ENCODE peak calls at places on chromosome 21, in five cellular contexts. One of them, this sample, is unnamed. For H3K4me1, the result is how much of the 10 kb centered on the place peaks cover.

GRCh38 chr21:39386194-39386593 is 37.3 kb upstream of the HMGN1 start:
- DNase-seq in IMR-90: no peak
- DNase-seq in A549: no peak
- DNase-seq in breast epithelium: no peak
- DNase-seq in esophagus squamous epithelium: no peak
- DNase-seq in this sample: no peak

GRCh38 chr21:15967661-15968060 is 237.9 kb downstream of the USP25 start:
- DNase-seq in A549: no peak
- DNase-seq in IMR-90: peak
- DNase-seq in esophagus squamous epithelium: no peak
- DNase-seq in breast epithelium: no peak
- DNase-seq in this sample: no peak

GRCh38 chr21:37166733-37167132 is 93.7 kb downstream of the TTC3 start:
- DNase-seq in A549: peak
- DNase-seq in esophagus squamous epithelium: no peak
- DNase-seq in IMR-90: no peak
- DNase-seq in breast epithelium: no peak
- DNase-seq in this sample: no peak

GRCh38 chr21:14901482-14901958 is 163.3 kb downstream of the NRIP1 start:
- DNase-seq in breast epithelium: no peak
- DNase-seq in IMR-90: peak
- DNase-seq in esophagus squamous epithelium: no peak
- DNase-seq in A549: no peak
- DNase-seq in this sample: no peak

GRCh38 chr21:26320541-26320940 is 150.0 kb upstream of the APP start:
- DNase-seq in IMR-90: no peak
- DNase-seq in esophagus squamous epithelium: no peak
- DNase-seq in A549: no peak
- DNase-seq in breast epithelium: no peak
- DNase-seq in this sample: no peak

GRCh38 chr21:38140192-38140905 is 116.4 kb upstream of the KCNJ15 start:
- DNase-seq in IMR-90: peak
- DNase-seq in A549: peak
- DNase-seq in esophagus squamous epithelium: no peak
- DNase-seq in breast epithelium: no peak
- DNase-seq in this sample: no peak

GRCh38 chr21:37636152-37636860 is 269.7 kb downstream of the DYRK1A start:
- DNase-seq in IMR-90: peak
- DNase-seq in breast epithelium: no peak
- DNase-seq in A549: peak
- DNase-seq in esophagus squamous epithelium: no peak
- DNase-seq in this sample: peak

GRCh38 chr21:37682908-37683307 is 233.3 kb downstream of the KCNJ6 start:
- DNase-seq in esophagus squamous epithelium: no peak
- DNase-seq in breast epithelium: no peak
- DNase-seq in IMR-90: no peak
- DNase-seq in A549: no peak
- DNase-seq in this sample: no peak

GRCh38 chr21:46071082-46071481 is 26.8 kb upstream of the COL6A2 start:
- DNase-seq in A549: no peak
- DNase-seq in IMR-90: no peak
- DNase-seq in esophagus squamous epithelium: no peak
- DNase-seq in breast epithelium: peak
- DNase-seq in this sample: peak

GRCh38 chr21:26840912-26841311 is 4.3 kb downstream of the ADAMTS1 start:
- DNase-seq in breast epithelium: no peak
- DNase-seq in A549: peak
- DNase-seq in IMR-90: peak
- DNase-seq in esophagus squamous epithelium: no peak
- DNase-seq in this sample: no peak

GRCh38 chr21:45643021-45643980 is at the start of gene PCBP3:
- DNase-seq in esophagus squamous epithelium: peak
- DNase-seq in IMR-90: peak
- DNase-seq in breast epithelium: peak
- DNase-seq in A549: peak
- DNase-seq in this sample: peak

GRCh38 chr21:44875341-44875740 is 1.9 kb upstream of the PTTG1IP start:
- DNase-seq in breast epithelium: no peak
- DNase-seq in A549: peak
- DNase-seq in esophagus squamous epithelium: no peak
- DNase-seq in IMR-90: peak
- DNase-seq in this sample: no peak

GRCh38 chr21:39634507-39634906 is 21.8 kb downstream of the B3GALT5 start:
- DNase-seq in breast epithelium: no peak
- DNase-seq in A549: no peak
- DNase-seq in IMR-90: no peak
- DNase-seq in esophagus squamous epithelium: no peak
- DNase-seq in this sample: no peak

GRCh38 chr21:39071623-39072214 is 111.5 kb downstream of the PSMG1 start:
- DNase-seq in A549: no peak
- DNase-seq in breast epithelium: no peak
- DNase-seq in esophagus squamous epithelium: no peak
- DNase-seq in IMR-90: peak
- DNase-seq in this sample: no peak

GRCh38 chr21:25578070-25578961 is 29.0 kb downstream of the MRPL39 start:
- DNase-seq in esophagus squamous epithelium: no peak
- DNase-seq in IMR-90: peak
- DNase-seq in breast epithelium: no peak
- DNase-seq in A549: no peak
- DNase-seq in this sample: no peak

GRCh38 chr21:42737969-42738590 is 84.7 kb downstream of the PDE9A start:
- DNase-seq in breast epithelium: peak
- DNase-seq in IMR-90: no peak
- DNase-seq in esophagus squamous epithelium: no peak
- DNase-seq in A549: no peak
- DNase-seq in this sample: no peak

GRCh38 chr21:27647921-27648320 is 681.0 kb upstream of the ADAMTS5 start:
- DNase-seq in A549: no peak
- DNase-seq in breast epithelium: no peak
- DNase-seq in esophagus squamous epithelium: no peak
- DNase-seq in IMR-90: no peak
- DNase-seq in this sample: no peak

GRCh38 chr21:24395320-24395933 is 1211.9 kb downstream of the MRPL39 start:
- DNase-seq in breast epithelium: no peak
- DNase-seq in esophagus squamous epithelium: no peak
- DNase-seq in IMR-90: peak
- DNase-seq in A549: no peak
- DNase-seq in this sample: no peak

GRCh38 chr21:26169611-26170470 is 729 bp downstream of the APP start:
- DNase-seq in A549: peak
- DNase-seq in breast epithelium: peak
- DNase-seq in IMR-90: peak
- DNase-seq in esophagus squamous epithelium: no peak
- DNase-seq in this sample: no peak

GRCh38 chr21:20661221-20661620 is 337.0 kb upstream of the NCAM2 start:
- DNase-seq in breast epithelium: no peak
- DNase-seq in A549: no peak
- DNase-seq in esophagus squamous epithelium: no peak
- DNase-seq in IMR-90: no peak
- DNase-seq in this sample: no peak

GRCh38 chr21:26055841-26056264 is 114.7 kb downstream of the APP start:
- DNase-seq in IMR-90: no peak
- DNase-seq in breast epithelium: no peak
- DNase-seq in esophagus squamous epithelium: no peak
- DNase-seq in A549: no peak
- DNase-seq in this sample: no peak

GRCh38 chr21:15141236-15141970 is 76.6 kb upstream of the NRIP1 start:
- DNase-seq in A549: peak
- DNase-seq in IMR-90: no peak
- DNase-seq in breast epithelium: no peak
- DNase-seq in esophagus squamous epithelium: no peak
- DNase-seq in this sample: no peak

GRCh38 chr21:27339902-27340301 is 373.0 kb upstream of the ADAMTS5 start:
- DNase-seq in esophagus squamous epithelium: no peak
- DNase-seq in IMR-90: peak
- DNase-seq in breast epithelium: no peak
- DNase-seq in A549: no peak
- DNase-seq in this sample: no peak

GRCh38 chr21:31132574-31133242 is 94.4 kb upstream of the KRTAP19-8 start:
- DNase-seq in breast epithelium: no peak
- DNase-seq in A549: no peak
- DNase-seq in IMR-90: peak
- DNase-seq in esophagus squamous epithelium: no peak
- DNase-seq in this sample: no peak

GRCh38 chr21:31257265-31257664 is 86.8 kb downstream of the TIAM1 start:
- DNase-seq in A549: no peak
- DNase-seq in IMR-90: no peak
- DNase-seq in breast epithelium: no peak
- DNase-seq in esophagus squamous epithelium: no peak
- DNase-seq in this sample: no peak

GRCh38 chr21:32569261-32570230 is 15.8 kb downstream of the TCP10L start:
- DNase-seq in esophagus squamous epithelium: no peak
- DNase-seq in breast epithelium: peak
- DNase-seq in A549: peak
- DNase-seq in IMR-90: peak
- DNase-seq in this sample: no peak

GRCh38 chr21:18522181-18522771 is 118.7 kb upstream of the TMPRSS15 start:
- DNase-seq in breast epithelium: no peak
- DNase-seq in esophagus squamous epithelium: no peak
- DNase-seq in A549: no peak
- DNase-seq in IMR-90: no peak
- DNase-seq in this sample: no peak

GRCh38 chr21:20004353-20004752 is 993.9 kb upstream of the NCAM2 start:
- DNase-seq in IMR-90: no peak
- DNase-seq in breast epithelium: no peak
- DNase-seq in A549: no peak
- DNase-seq in esophagus squamous epithelium: no peak
- DNase-seq in this sample: no peak

GRCh38 chr21:36429672-36430546 is 44.7 kb downstream of the CHAF1B start:
- DNase-seq in IMR-90: peak
- DNase-seq in esophagus squamous epithelium: peak
- DNase-seq in breast epithelium: no peak
- DNase-seq in A549: peak
- DNase-seq in this sample: no peak

GRCh38 chr21:25638634-25639166 is 358 bp upstream of the JAM2 start:
- DNase-seq in esophagus squamous epithelium: no peak
- DNase-seq in IMR-90: peak
- DNase-seq in breast epithelium: no peak
- DNase-seq in A549: no peak
- DNase-seq in this sample: no peak

DNA sequence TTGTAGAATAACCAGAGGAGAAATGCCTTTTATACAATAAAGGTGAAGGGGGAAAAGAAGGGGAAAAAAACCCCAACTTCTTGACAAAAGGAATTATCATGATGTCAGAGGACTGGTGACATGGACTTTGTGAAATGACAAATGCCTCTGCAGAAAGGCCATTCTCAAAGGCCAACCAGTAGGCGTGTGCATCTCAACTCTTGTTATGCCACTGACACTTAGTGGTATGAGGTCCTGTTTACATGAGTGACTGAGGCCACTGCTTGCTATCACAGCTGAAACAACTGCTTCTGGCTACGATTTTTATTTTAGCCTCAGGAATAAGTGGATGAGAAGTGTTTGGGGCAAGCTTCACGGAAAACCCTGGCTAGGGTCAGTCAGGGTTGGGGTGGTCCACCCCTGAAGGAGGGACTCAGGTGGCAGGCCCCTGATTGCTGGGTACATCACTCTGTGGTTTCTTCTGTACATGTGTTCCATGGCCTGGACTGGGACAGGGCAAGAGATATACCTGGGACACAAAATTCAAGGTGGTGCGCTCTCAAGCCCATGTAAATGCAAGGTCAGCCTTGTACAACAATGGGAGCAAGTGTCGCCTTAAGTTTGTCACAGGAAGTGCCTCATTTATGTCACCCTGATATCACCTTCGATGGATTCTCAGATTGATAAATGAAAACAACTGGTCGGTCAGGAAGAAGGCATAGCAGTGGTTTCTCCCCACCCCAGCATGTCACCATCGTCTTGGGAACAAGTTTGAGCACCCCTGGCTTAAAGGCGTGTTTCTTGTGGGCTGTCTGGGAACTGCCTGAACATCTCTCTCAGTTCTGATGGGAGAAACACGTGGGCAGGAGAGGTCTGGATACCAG is 12.3 kb downstream of the RUNX1 start:
- DNase-seq in A549: no peak
- DNase-seq in esophagus squamous epithelium: no peak
- DNase-seq in IMR-90: no peak
- DNase-seq in breast epithelium: no peak
- DNase-seq in this sample: no peak
- H3K4me1 ChIP-seq in A549: under half
- H3K4me1 ChIP-seq in esophagus squamous epithelium: under half
- H3K4me1 ChIP-seq in IMR-90: under half
- H3K4me1 ChIP-seq in breast epithelium: under half
- H3K4me1 ChIP-seq in this sample: under half

DNA sequence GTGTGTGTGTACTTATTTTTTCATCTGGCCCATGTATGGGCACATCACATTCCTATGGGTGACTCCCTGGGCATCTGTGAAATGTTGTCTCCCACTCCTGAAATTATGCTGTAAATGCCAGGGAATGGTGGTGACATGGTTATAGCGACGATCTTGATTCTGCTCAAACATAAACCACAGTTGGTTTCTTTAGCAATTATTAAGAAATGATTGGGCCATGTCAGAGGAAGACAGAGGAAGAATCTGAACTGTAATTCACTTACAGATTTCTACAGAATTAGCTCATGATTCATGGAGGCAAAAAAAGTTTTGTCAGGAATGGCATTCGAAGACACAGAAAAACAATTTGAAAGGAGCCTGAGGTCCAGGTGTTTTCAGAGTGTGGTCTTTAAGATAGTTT is 25.8 kb upstream of the KCNE1 start:
- DNase-seq in breast epithelium: no peak
- DNase-seq in A549: no peak
- DNase-seq in IMR-90: peak
- DNase-seq in esophagus squamous epithelium: no peak
- DNase-seq in this sample: no peak
- TF ChIP-seq POLR2A in breast epithelium: no peak
- TF ChIP-seq POLR2A in A549: no peak
- TF ChIP-seq POLR2A in IMR-90: no peak
- TF ChIP-seq POLR2A in esophagus squamous epithelium: no peak
- TF ChIP-seq POLR2A in this sample: no peak

GRCh38 chr21:41716756-41717155 is 50.1 kb downstream of the RIPK4 start:
- DNase-seq in breast epithelium: no peak
- DNase-seq in A549: no peak
- DNase-seq in IMR-90: no peak
- DNase-seq in esophagus squamous epithelium: no peak
- DNase-seq in this sample: no peak
- H3K4me1 ChIP-seq in breast epithelium: under half
- H3K4me1 ChIP-seq in A549: under half
- H3K4me1 ChIP-seq in IMR-90: under half
- H3K4me1 ChIP-seq in esophagus squamous epithelium: half or more
- H3K4me1 ChIP-seq in this sample: under half

DNA sequence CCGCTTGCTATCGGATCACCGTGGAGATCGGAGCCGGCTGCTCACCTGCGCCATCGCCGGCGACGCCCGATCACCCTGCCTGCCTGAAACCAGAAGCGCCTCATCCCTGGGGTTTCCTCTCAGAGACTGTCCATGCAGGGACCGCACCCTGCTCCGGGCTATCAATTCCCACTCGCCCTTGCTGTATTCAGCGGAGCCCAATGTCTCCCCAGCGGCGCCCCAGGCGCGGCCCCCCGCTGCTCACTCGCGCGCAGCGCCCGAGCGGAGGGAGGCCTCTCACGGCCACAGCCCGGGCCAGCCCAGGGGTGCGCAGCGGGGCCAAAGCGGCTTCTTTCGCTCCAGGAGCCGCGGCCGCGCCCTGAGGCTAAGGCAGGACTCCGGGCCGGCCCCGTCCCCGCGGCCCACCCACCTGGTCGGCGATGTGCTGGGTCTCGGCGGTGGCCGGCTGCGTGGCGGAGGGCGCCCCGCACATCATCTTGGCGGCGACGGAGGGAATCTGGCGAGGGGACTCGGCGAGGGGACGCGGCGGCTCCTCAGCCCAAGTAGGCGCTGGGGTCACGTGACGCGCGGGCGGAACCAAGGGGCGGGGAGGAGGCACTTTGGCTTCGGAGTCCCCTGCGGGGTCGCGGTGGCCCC is at the start of gene CSTB:
- DNase-seq in esophagus squamous epithelium: no peak
- DNase-seq in A549: peak
- DNase-seq in breast epithelium: peak
- DNase-seq in IMR-90: peak
- DNase-seq in this sample: no peak
- TF ChIP-seq POLR2A in esophagus squamous epithelium: no peak
- TF ChIP-seq POLR2A in A549: peak
- TF ChIP-seq POLR2A in breast epithelium: peak
- TF ChIP-seq POLR2A in IMR-90: peak
- TF ChIP-seq POLR2A in this sample: no peak